ENCODE peak calls at places on chromosomes 1 and 21, in six cellular contexts. T, N, O, W, S and M are unnamed samples.
A peak's percentile ranks its signal among the peaks of the same experiment; 100 is the strongest.

GRCh38 chr21:44370027-44370735 is 16.8 kb downstream of the TRPM2 start:
- DNase-seq in T (peak; percentile 2), N (no peak), O (no peak), W (no peak), S (peak; percentile 30), M (peak; percentile 49)

GRCh38 chr21:41868062-41868710 is 11.0 kb downstream of the PRDM15 start:
- DNase-seq in T (no peak), N (no peak), O (no peak), W (no peak), S (no peak), M (peak; percentile 59)

GRCh38 chr1:225987491-225988316 is 11.4 kb downstream of the SDE2 start:
- DNase-seq in T (peak; percentile 77), N (no peak), O (peak; percentile 20), W (no peak), S (no peak), M (peak; percentile 73)

GRCh38 chr1:241706257-241706656 is 54.2 kb downstream of the WDR64 start:
- DNase-seq in T (peak; percentile 9), N (no peak), O (no peak), W (no peak), S (no peak), M (peak; percentile 30)

GRCh38 chr1:155063550-155064108 is at the start of gene EFNA4:
- DNase-seq in T (peak; percentile 77), N (peak; percentile 82), O (peak; percentile 36), W (peak; percentile 90), S (peak; percentile 90), M (peak; percentile 82)

GRCh38 chr1:207077470-207078377 is 10.9 kb upstream of the C4BPB start:
- DNase-seq in T (peak; percentile 90), N (peak; percentile 79), O (peak; percentile 54), W (peak; percentile 83), S (peak; percentile 62), M (peak; percentile 91)

GRCh38 chr1:199295102-199295501 is 656.3 kb downstream of the PTPRC start:
- DNase-seq in T (no peak), N (no peak), O (no peak), W (no peak), S (no peak), M (no peak)

GRCh38 chr1:22371408-22371807 is 80.2 kb upstream of the ZBTB40 start:
- DNase-seq in T (no peak), N (no peak), O (no peak), W (no peak), S (no peak), M (no peak)

GRCh38 chr1:225963735-225964530 is 22.9 kb upstream of the LEFTY2 start:
- DNase-seq in T (no peak), N (no peak), O (no peak), W (no peak), S (no peak), M (no peak)

GRCh38 chr1:197951089-197951488 is 33.9 kb downstream of the LHX9 start:
- DNase-seq in T (no peak), N (no peak), O (no peak), W (no peak), S (peak; percentile 24), M (no peak)

GRCh38 chr1:161934278-161934608 is 89.4 kb downstream of the OLFML2B start:
- DNase-seq in T (no peak), N (no peak), O (no peak), W (peak; percentile 33), S (no peak), M (peak; percentile 11)

GRCh38 chr1:112722601-112723510 is 7.7 kb upstream of the PPM1J start:
- DNase-seq in T (no peak), N (no peak), O (no peak), W (peak; percentile 74), S (no peak), M (peak; percentile 49)
- H3K4me3 ChIP-seq in T (no peak overlapping the region), N (no peak overlapping the region), O (no peak overlapping the region), W (peak overlapping the region; percentile 28), S (no peak overlapping the region), M (no peak overlapping the region)

GRCh38 chr1:220983877-220984635 is 104.8 kb downstream of the HLX start:
- DNase-seq in T (no peak), N (peak; percentile 36), O (no peak), W (no peak), S (peak; percentile 51), M (no peak)
- TF ChIP-seq CTCF in T (no peak), N (no peak), O (no peak), W (no peak), S (no peak), M (peak; percentile 6)

GRCh38 chr1:152110365-152110859 is 4.8 kb downstream of the TCHH start:
- DNase-seq in T (peak; percentile 48), N (no peak), O (no peak), W (peak; percentile 71), S (peak; percentile 8), M (peak; percentile 38)

GRCh38 chr1:152109998-152110294 is 5.3 kb downstream of the TCHH start:
- DNase-seq in T (no peak), N (no peak), O (no peak), W (no peak), S (no peak), M (no peak)

GRCh38 chr1:152108899-152109222 is 6.4 kb downstream of the TCHH start:
- DNase-seq in T (no peak), N (no peak), O (no peak), W (no peak), S (no peak), M (no peak)

GRCh38 chr1:152107984-152108898 is 7.0 kb downstream of the TCHH start:
- DNase-seq in T (peak; percentile 73), N (no peak), O (no peak), W (peak; percentile 17), S (no peak), M (peak; percentile 74)

DNA sequence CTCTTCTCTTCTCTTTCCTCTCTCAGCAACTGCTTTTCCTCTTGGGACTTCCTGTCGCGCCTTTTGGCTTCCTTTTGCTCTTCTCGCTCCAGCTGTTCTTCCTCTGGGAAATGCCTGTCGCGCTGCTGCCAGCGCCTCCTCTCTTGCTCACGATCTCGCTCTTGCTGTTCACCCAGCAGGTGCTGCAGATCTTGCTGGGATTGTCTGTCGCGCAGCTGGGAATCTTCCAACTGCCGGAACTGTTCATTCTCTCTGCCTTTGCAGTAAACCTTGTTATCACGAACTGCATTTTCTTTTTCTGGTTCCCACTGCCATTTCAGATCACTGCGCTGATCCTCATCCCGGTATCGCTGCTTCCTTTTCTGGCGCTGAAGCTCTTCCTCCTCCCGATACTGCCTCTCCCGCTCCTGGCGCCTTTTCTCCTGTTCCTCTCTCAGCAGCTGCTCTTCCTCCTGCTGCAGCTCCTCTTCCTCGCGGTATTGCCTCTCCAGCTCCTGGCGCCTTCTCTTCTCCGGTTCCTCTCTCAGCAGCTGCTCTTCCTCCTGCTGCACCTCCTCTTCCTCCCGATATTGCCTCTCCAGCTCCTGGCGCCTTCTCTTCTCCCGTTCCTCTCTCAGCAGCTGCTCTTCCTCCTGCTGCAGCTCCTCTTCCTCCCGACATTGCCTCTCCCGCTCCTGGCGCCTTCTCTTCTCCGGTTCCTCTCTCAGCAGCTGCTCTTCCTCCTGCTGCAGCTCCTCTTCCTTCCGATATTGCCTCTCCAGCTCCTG is 5.8 kb downstream of the TCHH start:
- DNase-seq in T (peak; percentile 18), N (no peak), O (no peak), W (no peak), S (no peak), M (no peak)
- H3K4me3 ChIP-seq in T (peak overlapping the region; percentile 64), N (peak overlapping the region; percentile 27), O (peak overlapping the region; percentile 53), W (peak overlapping the region; percentile 42), S (no peak overlapping the region), M (peak overlapping the region; percentile 54)

DNA sequence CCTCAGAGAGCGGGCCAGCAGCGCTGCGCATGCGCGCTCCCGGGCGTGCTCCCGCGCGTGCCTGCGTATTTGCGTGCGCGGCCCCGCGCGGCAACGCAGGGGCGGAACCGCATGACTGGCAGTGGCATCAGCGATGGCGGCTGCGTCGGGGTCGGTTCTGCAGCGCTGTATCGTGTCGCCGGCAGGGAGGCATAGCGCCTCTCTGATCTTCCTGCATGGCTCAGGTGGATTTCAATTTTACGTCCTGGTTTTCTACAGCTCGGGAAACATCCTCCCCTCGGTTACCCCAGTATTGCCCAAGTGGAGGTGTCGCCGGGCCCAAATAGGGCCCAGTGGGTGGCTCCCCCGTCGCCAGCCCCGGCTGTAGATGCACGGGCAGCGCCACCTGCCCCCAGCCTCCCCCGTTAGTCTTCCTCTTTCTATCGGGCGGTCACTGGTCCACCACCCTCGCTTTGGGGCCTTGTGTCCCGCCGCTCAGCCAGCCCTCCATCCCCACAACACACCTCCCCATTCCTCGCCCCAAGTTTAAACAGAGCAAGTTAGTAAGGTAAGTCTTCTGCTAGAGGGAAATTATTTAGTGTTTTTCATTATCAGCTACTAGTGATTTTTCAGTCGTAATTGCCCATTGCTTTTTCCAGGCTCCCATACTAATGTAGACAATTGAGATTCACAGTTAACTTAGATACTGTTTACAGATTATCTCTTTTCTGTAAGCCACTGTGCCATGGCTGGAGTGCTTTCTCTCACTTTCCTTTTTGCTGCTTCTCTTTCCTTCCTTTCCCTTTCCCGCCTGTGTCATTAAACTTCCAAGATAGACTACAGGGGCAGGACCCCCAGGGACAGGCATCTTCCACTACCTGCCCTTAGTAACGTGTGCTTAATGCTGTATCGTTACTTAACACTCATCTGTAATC is at the start of gene LYPLAL1:
- DNase-seq in T (peak; percentile 91), N (peak; percentile 89), O (peak; percentile 74), W (peak; percentile 84), S (peak; percentile 88), M (peak; percentile 94)
- TF ChIP-seq CTCF in T (no peak), N (no peak), O (peak; percentile 4), W (no peak), S (no peak), M (no peak)

DNA sequence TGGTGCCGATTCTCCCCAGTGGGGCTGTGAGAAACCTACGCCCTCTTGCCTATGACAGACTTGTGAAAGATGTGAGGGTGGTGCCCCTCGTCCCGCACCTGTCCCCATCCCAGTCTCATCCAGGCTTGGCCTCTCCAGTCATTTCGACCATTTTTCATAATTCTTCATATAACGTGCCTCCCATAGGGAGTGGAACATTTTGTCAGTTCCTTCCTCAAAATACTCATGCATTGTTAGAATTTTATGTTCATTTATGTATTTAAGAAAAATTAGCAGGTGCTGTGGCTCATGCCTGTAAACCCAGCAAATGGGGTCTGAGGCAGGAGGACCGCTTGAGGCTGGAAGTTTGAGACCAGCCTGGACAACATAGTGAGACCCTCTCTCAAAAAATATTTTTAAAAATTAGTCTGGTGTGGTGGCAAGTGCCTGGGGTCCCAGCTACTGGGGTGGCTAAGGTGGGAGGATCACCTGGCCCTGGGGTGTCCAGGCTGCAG is 19.7 kb upstream of the SMPDL3B start:
- DNase-seq in T (no peak), N (no peak), O (no peak), W (no peak), S (no peak), M (no peak)
- H3K4me3 ChIP-seq in T (peak overlapping the region; percentile 52), N (peak overlapping the region; percentile 63), O (peak overlapping the region; percentile 33), W (no peak overlapping the region), S (no peak overlapping the region), M (no peak overlapping the region)

GRCh38 chr21:25895565-25896205 is 160.9 kb downstream of the GABPA start:
- DNase-seq in T (peak; percentile 54), N (no peak), O (no peak), W (peak; percentile 8), S (no peak), M (peak; percentile 59)
- TF ChIP-seq CTCF in T (peak; percentile 54), N (peak; percentile 20), O (peak; percentile 63), W (no peak), S (peak; percentile 26), M (peak; percentile 43)